ENCODE peak calls at places on chromosomes 1 and 21, in seven cellular contexts. B, V, H, J, O, A and Q are unnamed samples.

GRCh38 chr1:168498159-168498609 is 45.6 kb downstream of the XCL2 start:
- DNase-seq in J (no peak), O (no peak), H (no peak), V (peak), B (no peak), A (no peak), Q (no peak)

GRCh38 chr1:54459140-54459539 is 52.9 kb upstream of the SSBP3 start:
- DNase-seq in H (no peak), A (no peak), J (no peak), B (no peak), V (no peak), O (no peak), Q (no peak)

GRCh38 chr1:2121071-2121691 is 71.0 kb downstream of the PRKCZ start:
- DNase-seq in H (no peak), J (no peak), V (no peak), O (no peak), A (no peak), B (no peak), Q (no peak)

GRCh38 chr1:200372885-200373181 is 37.0 kb downstream of the ZNF281 start:
- DNase-seq in H (no peak), A (no peak), V (no peak), J (no peak), O (no peak), B (no peak), Q (no peak)

GRCh38 chr1:160006312-160006940 is 25.4 kb downstream of the PIGM start:
- DNase-seq in V (peak), J (peak), H (peak), A (peak), B (peak), O (peak), Q (peak)

GRCh38 chr1:193846881-193847280 is 660.5 kb upstream of the B3GALT2 start:
- DNase-seq in V (no peak), A (no peak), B (no peak), H (no peak), J (no peak), O (no peak), Q (no peak)

GRCh38 chr1:47774986-47775834 is 222.0 kb downstream of the TRABD2B start:
- DNase-seq in J (no peak), H (no peak), V (no peak), O (no peak), B (no peak), A (no peak), Q (no peak)

GRCh38 chr1:240441684-240442083 is 170.3 kb downstream of the GREM2 start:
- DNase-seq in A (no peak), O (no peak), J (no peak), B (no peak), H (no peak), V (no peak), Q (no peak)

GRCh38 chr1:203210350-203210749 is 19.1 kb downstream of the CHIT1 start:
- DNase-seq in O (no peak), A (no peak), V (no peak), B (no peak), H (no peak), J (no peak), Q (no peak)

GRCh38 chr1:232059726-232060360 is 433.3 kb downstream of the DISC1 start:
- DNase-seq in A (no peak), J (no peak), O (no peak), V (no peak), B (no peak), H (peak), Q (no peak)

GRCh38 chr1:89854140-89854539 is 33.3 kb downstream of the LRRC8D start:
- DNase-seq in H (no peak), B (no peak), V (no peak), J (no peak), O (no peak), A (no peak), Q (no peak)

GRCh38 chr1:43582162-43582566 is 51.5 kb downstream of the PTPRF start:
- DNase-seq in V (peak), A (no peak), B (peak), H (no peak), J (no peak), O (peak), Q (peak)

GRCh38 chr1:204645251-204645650 is 40.3 kb downstream of the LRRN2 start:
- DNase-seq in H (no peak), B (no peak), A (no peak), J (no peak), V (no peak), O (no peak), Q (no peak)

GRCh38 chr1:41559331-41559730 is 74.8 kb upstream of the EDN2 start:
- DNase-seq in V (no peak), A (no peak), B (no peak), H (no peak), O (no peak), J (no peak), Q (no peak)

GRCh38 chr1:109877320-109877771 is 33.3 kb upstream of the CSF1 start:
- DNase-seq in B (peak), O (peak), V (peak), H (no peak), A (no peak), J (no peak), Q (peak)

GRCh38 chr21:39175154-39175553 is 8.1 kb downstream of the PSMG1 start:
- DNase-seq in V (no peak), B (no peak), H (no peak), J (peak), A (no peak), O (no peak), Q (no peak)

GRCh38 chr1:183416850-183417690 is 1.1 kb downstream of the NMNAT2 start:
- DNase-seq in H (no peak), J (peak), A (no peak), O (peak), V (no peak), B (peak), Q (peak)